ENCODE peak calls at places on chromosome 20, in seven cellular contexts. R is NB4, K is HCT116, D is body of pancreas, H is tibial nerve, N is A549, V is sigmoid colon. A is an unnamed sample.

GRCh38 chr20:24491043-24491756 is 21.8 kb downstream of the SYNDIG1 start:
- DNase-seq in R (no peak), K (no peak), D (no peak), H (no peak), N (no peak), V (peak), A (no peak)

GRCh38 chr20:9409352-9409751 is 105.0 kb upstream of the LAMP5 start:
- DNase-seq in R (no peak), K (no peak), D (no peak), H (no peak), N (no peak), V (no peak), A (no peak)

GRCh38 chr20:64216036-64216435 is 39.5 kb upstream of the PCMTD2 start:
- DNase-seq in R (no peak), K (no peak), D (peak), H (no peak), N (no peak), V (no peak), A (no peak)

GRCh38 chr20:44616604-44616964 is 34.2 kb downstream of the PKIG start:
- DNase-seq in R (no peak), K (no peak), D (no peak), H (no peak), N (no peak), V (no peak), A (peak)

GRCh38 chr20:44644384-44645131 is 6.9 kb downstream of the ADA start:
- DNase-seq in R (peak), K (no peak), D (no peak), H (no peak), N (no peak), V (no peak), A (no peak)

GRCh38 chr20:3068075-3068474 is 3.3 kb upstream of the OXT start:
- DNase-seq in R (no peak), K (no peak), D (no peak), H (no peak), N (no peak), V (no peak), A (no peak)

GRCh38 chr20:43942661-43943285 is 28.1 kb downstream of the TOX2 start:
- DNase-seq in R (peak), K (peak), D (no peak), H (no peak), N (no peak), V (no peak), A (no peak)

GRCh38 chr20:15236812-15237211 is 899.4 kb upstream of the FLRT3 start:
- DNase-seq in R (peak), K (peak), D (peak), H (no peak), N (peak), V (no peak), A (no peak)

GRCh38 chr20:58075980-58076749 is 152.3 kb downstream of the ANKRD60 start:
- DNase-seq in R (no peak), K (no peak), D (no peak), H (no peak), N (no peak), V (no peak), A (peak)

GRCh38 chr20:61061981-61062380 is 190.1 kb upstream of the CDH4 start:
- DNase-seq in R (no peak), K (no peak), D (no peak), H (no peak), N (no peak), V (no peak), A (no peak)

GRCh38 chr20:20412750-20413149 is 44.8 kb downstream of the INSM1 start:
- DNase-seq in R (no peak), K (no peak), D (no peak), H (no peak), N (no peak), V (no peak), A (no peak)

GRCh38 chr20:39893013-39893685 is 795.9 kb downstream of the MAFB start:
- DNase-seq in R (no peak), K (no peak), D (no peak), H (no peak), N (no peak), V (no peak), A (no peak)

GRCh38 chr20:19313342-19314069 is 101.1 kb downstream of the SLC24A3 start:
- DNase-seq in R (no peak), K (no peak), D (no peak), H (no peak), N (no peak), V (no peak), A (no peak)

GRCh38 chr20:62087227-62087626 is 21.5 kb upstream of the TAF4 start:
- DNase-seq in R (no peak), K (no peak), D (no peak), H (no peak), N (no peak), V (no peak), A (no peak)

GRCh38 chr20:23225407-23226060 is 125.1 kb upstream of the NXT1 start:
- DNase-seq in R (peak), K (no peak), D (peak), H (peak), N (peak), V (peak), A (peak)

GRCh38 chr20:53037621-53038020 is 65.5 kb downstream of the TSHZ2 start:
- DNase-seq in R (no peak), K (no peak), D (no peak), H (no peak), N (no peak), V (no peak), A (no peak)

GRCh38 chr20:46255440-46256104 is 52.7 kb downstream of the CDH22 start:
- DNase-seq in R (no peak), K (peak), D (peak), H (peak), N (no peak), V (peak), A (peak)

GRCh38 chr20:34806255-34806654 is 19.2 kb downstream of the NCOA6 start:
- DNase-seq in R (no peak), K (no peak), D (no peak), H (no peak), N (no peak), V (no peak), A (no peak)

GRCh38 chr20:438581-439469 is 23.5 kb downstream of the TBC1D20 start:
- DNase-seq in R (no peak), K (no peak), D (no peak), H (no peak), N (no peak), V (no peak), A (no peak)

GRCh38 chr20:12047838-12048432 is 130.2 kb downstream of the BTBD3 start:
- DNase-seq in R (no peak), K (no peak), D (no peak), H (no peak), N (no peak), V (no peak), A (no peak)

GRCh38 chr20:58473818-58474425 is 41.3 kb downstream of the APCDD1L start:
- DNase-seq in R (no peak), K (no peak), D (no peak), H (no peak), N (no peak), V (no peak), A (peak)

GRCh38 chr20:51985013-51985415 is 182.7 kb upstream of the SALL4 start:
- DNase-seq in R (peak), K (peak), D (peak), H (no peak), N (peak), V (no peak), A (no peak)

GRCh38 chr20:17854307-17854903 is 114.2 kb downstream of the SNX5 start:
- DNase-seq in R (peak), K (peak), D (peak), H (no peak), N (peak), V (no peak), A (no peak)

GRCh38 chr20:59994697-59995122 is 36.5 kb downstream of the CDH26 start:
- DNase-seq in R (no peak), K (peak), D (peak), H (no peak), N (no peak), V (no peak), A (peak)

GRCh38 chr20:35369804-35370203 is 42.0 kb downstream of the UQCC1 start:
- DNase-seq in R (no peak), K (no peak), D (no peak), H (no peak), N (no peak), V (no peak), A (no peak)

GRCh38 chr20:24765316-24766142 is 183.5 kb upstream of the CST7 start:
- DNase-seq in R (no peak), K (no peak), D (peak), H (no peak), N (no peak), V (no peak), A (peak)

GRCh38 chr20:45359406-45360148 is 3.4 kb upstream of the SYS1 start:
- DNase-seq in R (no peak), K (no peak), D (peak), H (no peak), N (no peak), V (peak), A (peak)

GRCh38 chr20:671252-672030 is 4.2 kb downstream of the SCRT2 start:
- DNase-seq in R (peak), K (no peak), D (no peak), H (no peak), N (no peak), V (no peak), A (no peak)

GRCh38 chr20:16472045-16472872 is 101.0 kb downstream of the KIF16B start:
- DNase-seq in R (no peak), K (no peak), D (no peak), H (no peak), N (no peak), V (no peak), A (no peak)

GRCh38 chr20:5433352-5433751 is 116.6 kb upstream of the PROKR2 start:
- DNase-seq in R (no peak), K (no peak), D (no peak), H (no peak), N (no peak), V (no peak), A (no peak)

GRCh38 chr20:23946206-23946605 is 42.4 kb downstream of the GGTLC1 start:
- DNase-seq in R (no peak), K (no peak), D (no peak), H (no peak), N (no peak), V (no peak), A (no peak)

GRCh38 chr20:44720617-44720993 is 5.4 kb downstream of the CCN5 start:
- DNase-seq in R (no peak), K (peak), D (no peak), H (no peak), N (peak), V (no peak), A (no peak)

GRCh38 chr20:48738399-48739304 is 89.1 kb downstream of the PREX1 start:
- DNase-seq in R (no peak), K (no peak), D (no peak), H (no peak), N (no peak), V (peak), A (no peak)

GRCh38 chr20:46230811-46231282 is 77.5 kb downstream of the CDH22 start:
- DNase-seq in R (peak), K (no peak), D (no peak), H (no peak), N (no peak), V (no peak), A (no peak)

GRCh38 chr20:57061058-57061900 is 205.2 kb downstream of the BMP7 start:
- DNase-seq in R (peak), K (no peak), D (no peak), H (no peak), N (peak), V (peak), A (no peak)
- TF ChIP-seq CTCF in R (peak), K (peak), D (no peak), H (no peak), N (peak), V (peak), A (no peak)

GRCh38 chr20:38747495-38748096 is 664 bp upstream of the ACTR5 start:
- DNase-seq in R (no peak), K (no peak), D (no peak), H (no peak), N (no peak), V (no peak), A (no peak)

GRCh38 chr20:38748863-38749153 is 548 bp downstream of the ACTR5 start:
- DNase-seq in R (peak), K (peak), D (no peak), H (no peak), N (no peak), V (no peak), A (peak)

GRCh38 chr20:38751360-38751976 is 3.2 kb downstream of the ACTR5 start:
- DNase-seq in R (peak), K (peak), D (peak), H (no peak), N (peak), V (no peak), A (peak)

GRCh38 chr20:38745757-38746156 is 2.5 kb upstream of the ACTR5 start:
- DNase-seq in R (no peak), K (peak), D (no peak), H (no peak), N (no peak), V (no peak), A (no peak)

DNA sequence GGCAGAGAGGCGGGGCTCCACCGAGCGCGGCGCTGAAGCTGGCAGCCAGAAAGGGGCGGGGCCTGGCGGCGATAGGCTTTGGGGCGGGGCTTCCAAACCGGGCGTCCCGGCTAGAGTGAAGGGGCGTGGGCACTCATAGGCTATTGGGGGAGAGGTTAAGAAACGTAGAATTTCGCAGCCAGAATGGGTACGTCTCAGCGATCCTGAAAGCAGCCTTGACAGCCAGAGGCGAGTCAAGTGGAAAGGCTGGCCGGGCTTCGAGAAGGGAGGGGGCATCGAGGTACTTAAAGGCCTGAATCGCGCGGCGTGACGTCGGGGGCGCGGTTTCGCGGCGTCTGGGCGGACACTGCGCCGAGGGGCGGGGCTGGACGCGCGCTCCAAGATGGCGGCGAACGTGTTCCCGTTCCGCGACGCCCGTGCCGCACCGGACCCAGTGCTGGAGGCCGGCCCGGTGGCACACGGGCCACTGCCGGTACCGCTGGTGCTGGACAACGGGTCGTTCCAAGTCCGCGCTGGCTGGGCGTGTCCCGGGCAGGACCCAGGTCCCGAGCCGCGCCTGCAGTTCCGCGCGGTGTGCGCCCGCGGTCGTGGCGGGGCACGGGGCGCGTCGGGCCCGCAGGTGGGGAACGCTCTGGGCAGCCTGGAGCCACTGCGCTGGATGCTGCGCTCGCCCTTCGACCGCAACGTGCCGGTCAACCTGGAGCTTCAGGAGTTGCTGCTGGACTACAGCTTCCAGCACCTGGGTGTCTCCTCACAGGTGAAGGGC is at the start of gene ACTR5:
- DNase-seq in R (peak), K (peak), D (peak), H (peak), N (peak), V (peak), A (peak)
- TF ChIP-seq POLR2A in R (peak), K (peak), D (peak), H (no peak), N (peak), V (no peak), A (no peak)

GRCh38 chr20:63150391-63150898 is 65.5 kb downstream of the YTHDF1 start:
- DNase-seq in R (no peak), K (no peak), D (no peak), H (no peak), N (no peak), V (no peak), A (no peak)
- TF ChIP-seq CTCF in R (no peak), K (no peak), D (no peak), H (no peak), N (no peak), V (no peak), A (no peak)

DNA sequence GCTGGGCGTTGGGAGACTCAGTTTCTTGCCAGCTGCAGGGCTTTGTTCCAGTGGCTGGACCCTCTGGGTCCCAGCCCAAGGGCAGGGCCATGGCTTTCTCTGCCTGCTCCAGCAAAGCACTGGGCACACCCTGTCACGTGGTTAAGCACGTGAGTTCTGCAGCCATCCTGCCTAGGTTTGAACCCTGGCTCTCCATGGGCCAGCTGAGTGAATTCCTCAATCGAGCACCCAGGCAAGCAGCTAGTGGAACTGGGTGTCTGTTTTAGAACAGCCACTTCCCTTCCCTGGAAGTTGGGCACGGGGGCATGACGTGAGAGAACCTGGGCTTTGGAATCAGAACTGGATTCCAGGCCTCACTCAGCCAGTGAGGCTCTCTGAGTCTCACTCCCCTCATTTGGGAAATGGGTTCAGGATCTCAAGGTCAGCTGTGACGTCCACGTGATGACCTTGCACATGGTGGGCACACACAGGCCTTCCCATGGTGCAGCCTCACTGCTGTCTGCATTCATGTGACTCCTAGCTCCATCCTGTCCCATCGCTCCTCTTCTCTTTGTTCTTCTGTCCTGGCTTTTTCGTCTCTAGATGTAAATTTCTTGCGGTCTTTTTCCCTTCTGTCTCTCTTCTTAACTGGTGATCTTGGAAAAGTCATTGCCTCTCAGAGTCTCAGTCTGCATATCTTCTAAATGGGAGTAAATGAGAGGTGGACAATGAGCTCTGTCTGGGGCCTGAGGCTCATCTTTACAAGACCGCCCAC is 45.9 kb downstream of the NOL4L start:
- DNase-seq in R (no peak), K (no peak), D (no peak), H (no peak), N (no peak), V (no peak), A (no peak)
- TF ChIP-seq POLR2A in R (no peak), K (no peak), D (no peak), H (no peak), N (no peak), V (no peak), A (no peak)

A was measured in lower leg skin.